ENCODE peak calls at places on chromosomes 6 and 20, in six cellular contexts. One of them, this sample, is unnamed.
A peak's percentile ranks its signal among the peaks of the same experiment; 100 is the strongest.

GRCh38 chr6:43936476-43936875 is 166.5 kb downstream of the VEGFA start:
- DNase-seq in MM.1S: no peak
- DNase-seq in A549: no peak
- DNase-seq in GM13976: no peak
- DNase-seq in pancreas: no peak
- DNase-seq in RWPE1: no peak
- DNase-seq in this sample: peak; percentile 51

GRCh38 chr20:62712606-62713005 is 4.0 kb downstream of the NTSR1 start:
- DNase-seq in MM.1S: no peak
- DNase-seq in A549: no peak
- DNase-seq in GM13976: no peak
- DNase-seq in pancreas: no peak
- DNase-seq in RWPE1: no peak
- DNase-seq in this sample: no peak

GRCh38 chr6:21840428-21840827 is 246.9 kb downstream of the SOX4 start:
- DNase-seq in MM.1S: no peak
- DNase-seq in A549: no peak
- DNase-seq in GM13976: no peak
- DNase-seq in pancreas: no peak
- DNase-seq in RWPE1: no peak
- DNase-seq in this sample: no peak

GRCh38 chr6:33314515-33314942 is 651 bp upstream of the TAPBP start:
- DNase-seq in MM.1S: peak; percentile 56
- DNase-seq in A549: peak; percentile 89
- DNase-seq in GM13976: peak; percentile 73
- DNase-seq in pancreas: peak; percentile 55
- DNase-seq in RWPE1: peak; percentile 57
- DNase-seq in this sample: no peak

GRCh38 chr6:106727480-106728153 is 98.2 kb downstream of the QRSL1 start:
- DNase-seq in MM.1S: no peak
- DNase-seq in A549: no peak
- DNase-seq in GM13976: no peak
- DNase-seq in pancreas: no peak
- DNase-seq in RWPE1: no peak
- DNase-seq in this sample: no peak

GRCh38 chr6:146598785-146599405 is at the start of gene ADGB:
- DNase-seq in MM.1S: peak; percentile 40
- DNase-seq in A549: peak; percentile 11
- DNase-seq in GM13976: no peak
- DNase-seq in pancreas: peak; percentile 26
- DNase-seq in RWPE1: peak; percentile 55
- DNase-seq in this sample: peak; percentile 82

GRCh38 chr6:136783495-136784270 is 8.6 kb downstream of the MAP3K5 start:
- DNase-seq in MM.1S: no peak
- DNase-seq in A549: no peak
- DNase-seq in GM13976: peak; percentile 31
- DNase-seq in pancreas: no peak
- DNase-seq in RWPE1: no peak
- DNase-seq in this sample: no peak

GRCh38 chr20:34915131-34915530 is 38.7 kb downstream of the ACSS2 start:
- DNase-seq in MM.1S: no peak
- DNase-seq in A549: no peak
- DNase-seq in GM13976: no peak
- DNase-seq in pancreas: no peak
- DNase-seq in RWPE1: no peak
- DNase-seq in this sample: no peak

GRCh38 chr20:19249515-19249914 is 37.1 kb downstream of the SLC24A3 start:
- DNase-seq in MM.1S: no peak
- DNase-seq in A549: peak; percentile 23
- DNase-seq in GM13976: no peak
- DNase-seq in pancreas: no peak
- DNase-seq in RWPE1: no peak
- DNase-seq in this sample: no peak

GRCh38 chr6:105879902-105880547 is 206.1 kb upstream of the PRDM1 start:
- DNase-seq in MM.1S: peak; percentile 50
- DNase-seq in A549: no peak
- DNase-seq in GM13976: no peak
- DNase-seq in pancreas: no peak
- DNase-seq in RWPE1: no peak
- DNase-seq in this sample: no peak

GRCh38 chr6:151651639-151652038 is 155.8 kb upstream of the ESR1 start:
- DNase-seq in MM.1S: no peak
- DNase-seq in A549: no peak
- DNase-seq in GM13976: no peak
- DNase-seq in pancreas: no peak
- DNase-seq in RWPE1: no peak
- DNase-seq in this sample: no peak

GRCh38 chr6:151649835-151650234 is 156.0 kb downstream of the CCDC170 start:
- DNase-seq in MM.1S: no peak
- DNase-seq in A549: no peak
- DNase-seq in GM13976: no peak
- DNase-seq in pancreas: no peak
- DNase-seq in RWPE1: no peak
- DNase-seq in this sample: no peak

GRCh38 chr6:151652338-151652737 is 155.1 kb upstream of the ESR1 start:
- DNase-seq in MM.1S: no peak
- DNase-seq in A549: no peak
- DNase-seq in GM13976: no peak
- DNase-seq in pancreas: no peak
- DNase-seq in RWPE1: peak; percentile 34
- DNase-seq in this sample: no peak

DNA sequence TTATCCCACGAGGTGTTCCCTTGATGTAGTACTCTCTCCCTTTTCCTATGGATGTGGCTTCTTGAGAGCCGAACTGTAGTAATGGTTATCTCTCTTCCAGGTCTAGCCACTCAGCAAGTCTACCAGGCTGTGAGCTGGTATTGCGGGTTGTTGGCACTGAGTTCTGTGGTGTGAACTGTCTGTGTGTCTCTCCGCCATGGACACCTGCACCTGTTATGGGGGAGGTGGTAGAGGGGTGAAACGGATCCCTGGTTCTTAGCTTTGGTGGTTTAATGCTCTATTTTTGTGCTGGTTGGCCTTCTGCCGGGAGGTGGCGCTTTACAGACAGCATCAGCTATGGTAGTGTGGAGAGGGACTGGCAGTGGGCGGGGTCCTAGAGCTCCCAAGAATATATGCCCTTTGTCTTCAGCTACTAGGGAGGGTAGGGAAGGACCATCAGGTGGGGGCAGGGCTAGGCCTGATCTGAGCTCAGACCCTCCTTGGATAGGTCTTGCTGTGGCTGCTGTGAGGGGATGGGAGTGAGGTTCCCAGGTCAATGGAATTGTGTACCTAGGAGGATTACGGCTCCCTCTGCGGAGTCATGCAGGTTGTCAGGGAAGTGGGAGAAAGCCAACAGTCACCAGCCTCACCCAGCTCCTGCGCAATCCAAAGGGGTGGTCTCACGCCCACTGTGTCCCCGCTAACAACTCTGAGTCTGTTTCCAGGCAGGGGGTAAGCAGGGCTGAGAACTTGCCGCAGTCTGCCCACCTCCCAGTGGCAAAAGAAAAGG is 154.2 kb downstream of the CCDC170 start:
- DNase-seq in MM.1S: no peak
- DNase-seq in A549: peak; percentile 24
- DNase-seq in GM13976: no peak
- DNase-seq in pancreas: no peak
- DNase-seq in RWPE1: no peak
- DNase-seq in this sample: no peak
- TF ChIP-seq CTCF in MM.1S: no peak
- TF ChIP-seq CTCF in A549: peak; percentile 24
- TF ChIP-seq CTCF in GM13976: no peak
- TF ChIP-seq CTCF in pancreas: no peak
- TF ChIP-seq CTCF in RWPE1: no peak
- TF ChIP-seq CTCF in this sample: peak; percentile 49

DNA sequence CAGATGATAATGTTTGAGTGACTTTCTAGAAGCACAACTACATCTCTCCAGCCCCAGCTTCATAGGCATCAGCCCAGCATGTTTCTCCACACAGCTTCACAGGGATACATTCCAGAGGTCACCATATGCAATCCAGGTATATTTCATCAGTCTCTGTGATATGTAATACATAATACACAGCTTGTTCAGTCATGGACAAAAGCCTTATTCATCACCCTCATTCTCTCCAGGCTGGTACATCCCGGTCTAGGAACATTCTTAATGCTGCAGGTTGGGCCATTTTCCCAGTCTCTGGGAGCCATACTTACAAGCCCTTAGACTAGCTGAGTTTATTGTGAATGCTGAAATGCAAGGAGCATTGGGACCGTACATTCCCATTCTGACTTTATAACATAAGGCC is 169.4 kb downstream of the TMEM200A start:
- DNase-seq in MM.1S: no peak
- DNase-seq in A549: no peak
- DNase-seq in GM13976: no peak
- DNase-seq in pancreas: no peak
- DNase-seq in RWPE1: no peak
- DNase-seq in this sample: no peak
- TF ChIP-seq CTCF in MM.1S: no peak
- TF ChIP-seq CTCF in A549: no peak
- TF ChIP-seq CTCF in GM13976: no peak
- TF ChIP-seq CTCF in pancreas: no peak
- TF ChIP-seq CTCF in RWPE1: no peak
- TF ChIP-seq CTCF in this sample: no peak

GRCh38 chr6:148747493-148748160 is 797 bp downstream of the UST start:
- DNase-seq in MM.1S: no peak
- DNase-seq in A549: peak; percentile 5
- DNase-seq in GM13976: peak; percentile 54
- DNase-seq in pancreas: no peak
- DNase-seq in RWPE1: peak; percentile 44
- DNase-seq in this sample: peak; percentile 75
- TF ChIP-seq CTCF in MM.1S: no peak
- TF ChIP-seq CTCF in A549: no peak
- TF ChIP-seq CTCF in GM13976: no peak
- TF ChIP-seq CTCF in pancreas: no peak
- TF ChIP-seq CTCF in RWPE1: no peak
- TF ChIP-seq CTCF in this sample: no peak

GRCh38 chr6:167968091-167968490 is 29.4 kb upstream of the KIF25 start:
- DNase-seq in MM.1S: no peak
- DNase-seq in A549: peak; percentile 32
- DNase-seq in GM13976: no peak
- DNase-seq in pancreas: no peak
- DNase-seq in RWPE1: no peak
- DNase-seq in this sample: no peak
- TF ChIP-seq CTCF in MM.1S: no peak
- TF ChIP-seq CTCF in A549: peak; percentile 33
- TF ChIP-seq CTCF in GM13976: peak; percentile 27
- TF ChIP-seq CTCF in pancreas: no peak
- TF ChIP-seq CTCF in RWPE1: peak; percentile 10
- TF ChIP-seq CTCF in this sample: peak; percentile 66

GRCh38 chr6:46130665-46131064 is 876 bp downstream of the ENPP4 start:
- DNase-seq in MM.1S: no peak
- DNase-seq in A549: no peak
- DNase-seq in GM13976: no peak
- DNase-seq in pancreas: no peak
- DNase-seq in RWPE1: no peak
- DNase-seq in this sample: no peak

GRCh38 chr6:46134216-46134615 is 4.4 kb downstream of the ENPP4 start:
- DNase-seq in MM.1S: no peak
- DNase-seq in A549: no peak
- DNase-seq in GM13976: no peak
- DNase-seq in pancreas: no peak
- DNase-seq in RWPE1: no peak
- DNase-seq in this sample: no peak

GRCh38 chr6:46128476-46128875 is 1.3 kb upstream of the ENPP4 start:
- DNase-seq in MM.1S: no peak
- DNase-seq in A549: no peak
- DNase-seq in GM13976: peak; percentile 15
- DNase-seq in pancreas: no peak
- DNase-seq in RWPE1: no peak
- DNase-seq in this sample: no peak

GRCh38 chr6:46129301-46129633 is 522 bp upstream of the ENPP4 start:
- DNase-seq in MM.1S: no peak
- DNase-seq in A549: no peak
- DNase-seq in GM13976: no peak
- DNase-seq in pancreas: no peak
- DNase-seq in RWPE1: no peak
- DNase-seq in this sample: no peak

DNA sequence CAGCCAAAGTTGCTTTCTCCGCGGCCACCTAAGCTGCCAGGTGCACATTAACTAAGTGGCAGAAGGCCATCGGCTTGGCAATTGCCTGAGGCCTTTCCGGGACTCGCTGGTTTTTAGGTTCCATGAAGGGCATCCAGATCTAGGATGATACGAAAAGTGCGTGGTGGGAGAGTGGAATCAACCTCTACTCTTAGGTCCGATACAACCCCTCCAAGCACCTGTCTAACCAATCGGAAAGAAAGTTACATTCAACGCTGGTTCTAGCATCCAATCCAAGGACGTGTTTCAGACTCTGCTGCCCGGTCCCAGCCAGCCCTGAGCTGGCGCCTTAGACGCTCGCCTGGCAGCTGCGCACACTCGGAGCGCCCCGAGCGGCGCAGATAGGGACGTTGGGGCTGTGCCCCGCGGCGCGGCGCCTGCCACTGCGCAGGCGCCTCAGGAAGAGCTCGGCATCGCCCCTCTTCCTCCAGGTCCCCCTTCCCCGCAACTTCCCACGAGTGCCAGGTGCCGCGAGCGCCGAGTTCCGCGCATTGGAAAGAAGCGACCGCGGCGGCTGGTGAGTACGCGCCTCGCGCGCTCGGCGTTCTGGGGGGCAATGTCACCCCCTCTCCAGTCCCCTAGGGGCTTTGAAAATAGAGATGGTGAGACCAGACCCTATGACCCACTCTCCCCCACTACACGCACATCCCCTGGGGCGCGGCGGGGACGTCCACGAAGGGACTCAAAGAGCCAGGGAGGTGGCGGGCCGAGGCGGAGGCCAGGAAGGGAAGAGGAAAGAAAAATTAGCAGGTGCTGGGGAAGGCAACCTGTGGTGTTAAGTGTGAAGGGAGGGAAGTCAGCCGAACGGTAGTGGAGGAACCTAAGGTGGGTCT is at the start of gene ENPP4:
- DNase-seq in MM.1S: peak; percentile 93
- DNase-seq in A549: peak; percentile 73
- DNase-seq in GM13976: peak; percentile 93
- DNase-seq in pancreas: peak; percentile 90
- DNase-seq in RWPE1: peak; percentile 100
- DNase-seq in this sample: peak; percentile 85
- TF ChIP-seq CTCF in MM.1S: peak; percentile 8
- TF ChIP-seq CTCF in A549: no peak
- TF ChIP-seq CTCF in GM13976: peak; percentile 9
- TF ChIP-seq CTCF in pancreas: no peak
- TF ChIP-seq CTCF in RWPE1: no peak
- TF ChIP-seq CTCF in this sample: peak; percentile 13

DNA sequence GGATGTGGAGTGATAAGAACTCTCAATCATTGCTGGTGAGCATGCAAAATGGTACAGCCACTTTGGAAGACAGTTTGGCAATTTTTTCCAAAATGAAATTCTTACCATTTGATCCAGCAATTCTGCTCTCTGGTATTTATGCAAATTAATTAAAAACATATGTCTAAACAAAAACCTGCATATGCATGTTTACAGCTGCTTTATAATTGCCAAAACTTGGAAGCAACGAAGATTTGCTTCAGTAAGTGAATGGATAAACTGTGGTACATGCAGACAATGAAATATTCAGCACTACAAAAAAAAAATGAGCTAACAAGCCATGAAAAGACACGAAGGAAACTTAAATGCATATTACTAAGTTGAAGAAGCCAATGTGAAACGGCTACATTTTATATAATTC is 55.5 kb upstream of the SMLR1 start:
- DNase-seq in MM.1S: no peak
- DNase-seq in A549: no peak
- DNase-seq in GM13976: no peak
- DNase-seq in pancreas: no peak
- DNase-seq in RWPE1: no peak
- DNase-seq in this sample: no peak
- TF ChIP-seq CTCF in MM.1S: no peak
- TF ChIP-seq CTCF in A549: no peak
- TF ChIP-seq CTCF in GM13976: no peak
- TF ChIP-seq CTCF in pancreas: no peak
- TF ChIP-seq CTCF in RWPE1: no peak
- TF ChIP-seq CTCF in this sample: no peak